ENCODE peak calls at places on chromosomes 16 and 17, in seven cellular contexts. K is body of pancreas; J is EL; U is activated naive CD8-positive, alpha-beta T cell treated with anti-CD3 and anti-CD28 coated beads, Interleukin-2, amount 50 U/mL, for 24 hours; F is GM04503; G is neural crest cell; V is ELR. H is an unnamed sample.

GRCh38 chr16:66541388-66542360 is 8.2 kb downstream of the TK2 start:
- DNase-seq in K (no peak), J (no peak), U (no peak), F (no peak), G (no peak), V (no peak), H (no peak)

GRCh38 chr16:69865701-69866100 is 85.4 kb upstream of the CLEC18A start:
- DNase-seq in K (no peak), J (peak), U (no peak), F (no peak), G (no peak), V (peak), H (no peak)

GRCh38 chr17:17575360-17576251 is 15.9 kb downstream of the PEMT start:
- DNase-seq in K (no peak), J (peak), U (no peak), F (no peak), G (no peak), V (no peak), H (no peak)

GRCh38 chr16:694187-694862 is 4.1 kb upstream of the WDR24 start:
- DNase-seq in K (no peak), J (no peak), U (no peak), F (no peak), G (no peak), V (no peak), H (no peak)

GRCh38 chr17:78272181-78272913 is 40.9 kb downstream of the TMEM235 start:
- DNase-seq in K (peak), J (no peak), U (peak), F (no peak), G (no peak), V (no peak), H (peak)

GRCh38 chr17:64622931-64623654 is 39.0 kb downstream of the SMURF2 start:
- DNase-seq in K (no peak), J (peak), U (no peak), F (peak), G (no peak), V (peak), H (no peak)

GRCh38 chr17:28154242-28154641 is 111.8 kb downstream of the NLK start:
- DNase-seq in K (no peak), J (no peak), U (no peak), F (no peak), G (no peak), V (no peak), H (no peak)

GRCh38 chr16:47732122-47732805 is 271.1 kb downstream of the PHKB start:
- DNase-seq in K (no peak), J (peak), U (peak), F (peak), G (no peak), V (peak), H (peak)

GRCh38 chr16:1281517-1281916 is 25.6 kb downstream of the TPSD1 start:
- DNase-seq in K (no peak), J (no peak), U (no peak), F (no peak), G (no peak), V (no peak), H (no peak)

GRCh38 chr17:9918804-9919352 is 13.8 kb upstream of the RCVRN start:
- DNase-seq in K (no peak), J (no peak), U (no peak), F (no peak), G (no peak), V (no peak), H (no peak)

H was measured in activated naive CD4-positive, alpha-beta T cell treated with anti-CD3 and anti-CD28 coated beads for 36 hours.